ENCODE peak calls at places on chromosomes 3 and 15, in five cellular contexts. A is lower leg skin, C is mesothelial cell of epicardium, G is tibial nerve, Z is A549. P is an unnamed sample.

GRCh38 chr15:62454567-62455172 is 289.6 kb upstream of the C2CD4B start:
- DNase-seq in A (no peak), C (no peak), G (no peak), Z (no peak), P (no peak)

GRCh38 chr15:64809649-64810498 is 15.6 kb downstream of the PIF1 start:
- DNase-seq in A (peak; percentile 95), C (peak; percentile 77), G (peak; percentile 71), Z (peak; percentile 78), P (peak; percentile 87)

GRCh38 chr15:93141373-93141790 is 52.4 kb upstream of the RGMA start:
- DNase-seq in A (no peak), C (no peak), G (no peak), Z (no peak), P (no peak)

GRCh38 chr15:55587321-55588069 is 650 bp downstream of the PYGO1 start:
- DNase-seq in A (no peak), C (peak; percentile 55), G (no peak), Z (peak; percentile 59), P (no peak)

GRCh38 chr3:57120040-57120802 is 44.9 kb downstream of the IL17RD start:
- DNase-seq in A (no peak), C (no peak), G (no peak), Z (no peak), P (no peak)

GRCh38 chr3:41369838-41370237 is 170.5 kb downstream of the CTNNB1 start:
- DNase-seq in A (no peak), C (no peak), G (no peak), Z (no peak), P (no peak)

GRCh38 chr15:76988874-76989780 is 5.8 kb upstream of the PSTPIP1 start:
- DNase-seq in A (peak; percentile 60), C (no peak), G (no peak), Z (no peak), P (peak; percentile 63)

GRCh38 chr3:73143821-73144237 is 82.4 kb downstream of the EBLN2 start:
- DNase-seq in A (no peak), C (no peak), G (no peak), Z (no peak), P (no peak)

GRCh38 chr15:40245666-40246065 is 6.8 kb downstream of the PAK6 start:
- DNase-seq in A (no peak), C (no peak), G (no peak), Z (no peak), P (peak; percentile 54)

GRCh38 chr3:172213168-172213567 is 173.8 kb downstream of the FNDC3B start:
- DNase-seq in A (no peak), C (no peak), G (no peak), Z (no peak), P (no peak)

GRCh38 chr15:66107070-66107469 is 146.5 kb downstream of the MEGF11 start:
- DNase-seq in A (no peak), C (no peak), G (no peak), Z (no peak), P (peak; percentile 2)

GRCh38 chr3:150235799-150236198 is 172.3 kb upstream of the TSC22D2 start:
- DNase-seq in A (no peak), C (no peak), G (no peak), Z (no peak), P (no peak)

GRCh38 chr15:72229076-72229946 is 1.7 kb downstream of the PKM start:
- DNase-seq in A (no peak), C (no peak), G (no peak), Z (no peak), P (no peak)

GRCh38 chr3:56369914-56370313 is 98.4 kb downstream of the ERC2 start:
- DNase-seq in A (no peak), C (no peak), G (no peak), Z (no peak), P (no peak)

GRCh38 chr15:29873264-29873663 is 51.0 kb upstream of the TJP1 start:
- DNase-seq in A (no peak), C (no peak), G (no peak), Z (no peak), P (no peak)

GRCh38 chr15:49088996-49089395 is 42.8 kb upstream of the SECISBP2L start:
- DNase-seq in A (no peak), C (no peak), G (no peak), Z (no peak), P (no peak)

GRCh38 chr3:147421184-147421912 is 12.2 kb downstream of the ZIC1 start:
- DNase-seq in A (no peak), C (no peak), G (no peak), Z (no peak), P (no peak)

GRCh38 chr3:162096874-162097273 is 600.3 kb downstream of the OTOL1 start:
- DNase-seq in A (no peak), C (no peak), G (no peak), Z (no peak), P (no peak)

GRCh38 chr3:153396581-153396980 is 234.6 kb downstream of the RAP2B start:
- DNase-seq in A (no peak), C (no peak), G (no peak), Z (no peak), P (no peak)

GRCh38 chr3:172082269-172082668 is 42.9 kb downstream of the FNDC3B start:
- DNase-seq in A (no peak), C (no peak), G (peak; percentile 21), Z (no peak), P (peak; percentile 64)

GRCh38 chr3:108505811-108506210 is 4.6 kb downstream of the MYH15 start:
- DNase-seq in A (no peak), C (no peak), G (no peak), Z (no peak), P (no peak)

GRCh38 chr3:111517801-111518200 is 24.2 kb upstream of the CD96 start:
- DNase-seq in A (no peak), C (no peak), G (no peak), Z (no peak), P (no peak)

GRCh38 chr3:10530241-10530640 is 24.9 kb upstream of the ATP2B2 start:
- DNase-seq in A (peak; percentile 70), C (no peak), G (no peak), Z (no peak), P (no peak)

GRCh38 chr3:122797291-122797690 is 2.4 kb downstream of the SLC49A4 start:
- DNase-seq in A (no peak), C (no peak), G (no peak), Z (peak; percentile 11), P (no peak)

GRCh38 chr3:135982404-135982761 is 16.9 kb downstream of the PPP2R3A start:
- DNase-seq in A (no peak), C (no peak), G (no peak), Z (no peak), P (no peak)

GRCh38 chr3:147914532-147914931 is 505.4 kb downstream of the ZIC1 start:
- DNase-seq in A (no peak), C (no peak), G (no peak), Z (no peak), P (no peak)

DNA sequence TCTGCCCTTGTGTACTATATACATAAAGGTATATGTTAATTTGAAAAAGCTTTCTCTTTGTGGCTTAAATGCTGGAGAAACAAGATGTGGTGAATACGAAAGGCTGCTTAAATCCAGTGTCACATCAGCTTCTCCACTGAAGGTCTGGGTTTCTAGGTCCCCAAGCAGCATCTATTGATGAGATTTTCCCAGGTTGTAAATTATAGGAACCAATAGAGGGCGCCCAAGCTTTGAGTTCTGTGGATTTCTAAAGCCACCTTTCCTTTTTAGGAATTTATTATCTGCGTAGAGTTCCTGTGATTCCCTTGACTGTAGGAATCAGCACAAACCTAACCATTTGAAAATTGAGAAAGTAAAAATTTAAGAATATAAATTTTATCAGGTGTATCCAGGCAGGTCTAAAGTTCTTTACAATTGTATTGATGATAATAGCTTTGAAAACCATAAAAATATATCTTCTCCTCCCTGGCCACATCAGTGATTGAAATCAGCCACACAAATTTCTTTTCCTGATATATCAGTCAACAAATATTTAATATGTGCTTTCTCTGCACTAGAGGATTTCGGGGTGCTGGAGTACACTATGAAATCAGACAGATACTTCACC is 88.3 kb upstream of the ADAMTSL3 start:
- DNase-seq in A (no peak), C (no peak), G (no peak), Z (peak; percentile 39), P (no peak)
- TF ChIP-seq CTCF in A (no peak), C (peak; percentile 62), G (peak; percentile 48), Z (peak; percentile 80), P (peak; percentile 48)

GRCh38 chr3:40104441-40104840 is 205.1 kb upstream of the EIF1B start:
- DNase-seq in A (no peak), C (no peak), G (no peak), Z (no peak), P (no peak)

GRCh38 chr3:40108643-40109042 is 200.9 kb upstream of the EIF1B start:
- DNase-seq in A (no peak), C (no peak), G (no peak), Z (no peak), P (no peak)

DNA sequence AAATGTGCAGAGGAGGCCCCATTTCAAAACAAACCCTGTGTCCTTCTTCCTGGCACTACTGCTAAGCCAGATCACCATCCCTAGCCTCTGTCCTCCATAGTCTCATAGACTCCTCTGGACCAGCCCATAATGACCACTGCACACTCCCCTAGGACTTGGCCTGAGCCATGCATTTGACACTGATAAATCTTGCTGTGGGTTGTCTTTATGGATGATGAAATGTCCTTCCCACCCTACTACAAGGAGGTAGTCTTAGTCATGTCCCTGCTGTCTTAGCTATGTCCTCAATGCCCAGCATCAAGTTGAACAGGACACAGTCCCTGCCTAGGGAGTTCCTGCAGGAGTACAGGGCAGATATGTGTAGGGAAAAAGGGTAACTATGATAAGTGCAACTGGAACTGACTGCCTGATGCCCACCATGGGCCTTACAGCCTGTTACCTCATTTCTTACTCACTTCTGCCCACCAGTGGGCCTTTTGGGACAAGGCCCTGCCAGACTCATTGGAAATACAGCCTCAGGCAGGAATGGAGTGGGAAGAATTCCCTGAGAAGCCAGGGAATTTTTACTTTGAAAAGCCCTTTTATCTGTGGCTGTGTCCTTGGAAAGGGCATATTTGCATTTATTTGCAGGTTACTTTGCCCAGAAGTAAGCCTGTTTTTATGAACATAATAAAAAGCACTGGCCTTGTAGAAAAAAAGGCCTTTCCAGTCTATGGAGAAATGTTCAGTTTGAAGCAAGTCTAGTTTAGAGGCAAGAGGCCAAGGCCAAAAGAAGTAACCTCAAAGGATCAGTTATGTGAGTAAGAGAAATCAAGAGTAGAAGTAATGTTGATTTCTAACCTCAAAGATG is 199.6 kb upstream of the EIF1B start:
- DNase-seq in A (no peak), C (no peak), G (no peak), Z (no peak), P (no peak)
- TF ChIP-seq CTCF in A (no peak), C (no peak), G (no peak), Z (no peak), P (peak; percentile 10)

GRCh38 chr3:146326875-146327543 is 76.1 kb upstream of the PLSCR4 start:
- DNase-seq in A (no peak), C (no peak), G (no peak), Z (peak; percentile 66), P (no peak)
- TF ChIP-seq CTCF in A (no peak), C (no peak), G (peak; percentile 86), Z (peak; percentile 88), P (peak; percentile 75)

DNA sequence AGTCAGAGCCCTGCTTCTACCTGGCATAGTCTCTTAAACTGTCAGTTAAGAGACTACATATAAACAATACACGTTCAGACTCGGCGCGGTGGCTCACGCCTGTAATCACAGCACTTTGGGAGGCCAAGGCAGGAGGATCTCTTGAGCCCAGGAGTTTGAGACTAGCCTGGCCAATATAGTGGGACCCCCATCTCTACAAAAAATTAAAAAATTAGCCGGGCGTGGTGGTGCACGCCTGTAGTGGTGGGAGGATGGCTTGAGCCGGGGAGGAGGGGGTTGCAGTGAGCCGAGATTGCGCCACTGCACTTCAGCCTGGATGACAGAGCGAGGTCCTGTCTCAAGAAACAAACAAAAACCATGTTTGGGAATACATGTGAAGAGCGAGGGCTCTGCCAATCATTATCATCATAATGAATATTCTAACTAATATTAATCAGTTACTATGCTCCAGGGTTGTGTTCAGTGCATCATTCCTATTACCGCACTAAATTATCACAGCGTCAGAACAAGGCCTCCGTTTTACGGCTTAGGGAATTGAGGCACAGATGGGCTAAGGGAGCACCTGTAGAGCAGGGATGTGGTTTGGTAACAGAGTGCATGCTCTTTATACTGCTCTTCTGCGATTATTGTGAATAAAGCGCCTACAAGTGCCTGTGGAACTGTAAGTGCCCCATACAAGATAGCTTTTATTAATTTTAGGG is 844 bp upstream of the UQCC5 start:
- DNase-seq in A (peak; percentile 72), C (no peak), G (no peak), Z (no peak), P (no peak)
- TF ChIP-seq CTCF in A (no peak), C (no peak), G (no peak), Z (no peak), P (no peak)